ENCODE peak calls at places on chromosomes 16 and 17, in eight cellular contexts. K, G, B, L, M, D, S and Y are unnamed samples.
A peak's percentile ranks its signal among the peaks of the same experiment; 100 is the strongest.

GRCh38 chr17:7058831-7059447 is 15.0 kb upstream of the SLC16A11 start:
- DNase-seq in G (no peak), B (peak; percentile 58), M (peak; percentile 61), K (no peak), L (no peak), D (no peak), S (no peak), Y (no peak)

GRCh38 chr17:5540321-5540720 is 44.0 kb downstream of the NLRP1 start:
- DNase-seq in S (no peak), M (no peak), L (no peak), K (no peak), B (no peak), D (no peak), G (no peak), Y (no peak)

GRCh38 chr17:38907930-38908675 is 17.3 kb upstream of the LASP1NB start:
- DNase-seq in D (no peak), S (no peak), L (no peak), G (peak; percentile 72), B (no peak), K (no peak), M (no peak), Y (no peak)

GRCh38 chr17:10879110-10879509 is 41.2 kb upstream of the PIRT start:
- DNase-seq in G (no peak), B (no peak), S (no peak), M (no peak), L (no peak), D (no peak), K (no peak), Y (no peak)

GRCh38 chr17:79925242-79925957 is 86.2 kb upstream of the CBX4 start:
- DNase-seq in L (no peak), S (peak; percentile 88), G (no peak), M (peak; percentile 73), B (peak; percentile 72), D (no peak), K (peak; percentile 59), Y (no peak)

GRCh38 chr16:77043076-77043475 is 147.9 kb upstream of the MON1B start:
- DNase-seq in G (no peak), B (no peak), S (no peak), K (peak; percentile 36), L (no peak), D (no peak), M (peak; percentile 4), Y (peak; percentile 25)

GRCh38 chr16:28574925-28575324 is 21.2 kb downstream of the SGF29 start:
- DNase-seq in D (no peak), K (no peak), G (peak; percentile 8), L (no peak), M (no peak), B (no peak), S (no peak), Y (no peak)

GRCh38 chr17:51673066-51673465 is 412.7 kb downstream of the UTP18 start:
- DNase-seq in S (no peak), B (no peak), L (no peak), D (no peak), G (no peak), K (no peak), M (no peak), Y (no peak)

GRCh38 chr16:57367111-57367752 is 5.1 kb upstream of the CX3CL1 start:
- DNase-seq in M (peak; percentile 79), L (no peak), D (no peak), S (no peak), B (no peak), G (peak; percentile 53), K (no peak), Y (no peak)

GRCh38 chr16:4709481-4709880 is 16.1 kb downstream of the NUDT16L1 start:
- DNase-seq in K (no peak), D (no peak), G (no peak), S (no peak), B (peak; percentile 83), M (peak; percentile 21), L (no peak), Y (no peak)

GRCh38 chr17:3512512-3513171 is 36.8 kb downstream of the ASPA start:
- DNase-seq in K (no peak), D (no peak), M (no peak), B (peak; percentile 18), L (peak; percentile 88), G (peak; percentile 88), S (no peak), Y (no peak)